ENCODE peak calls at places on chromosomes 5 and 9, in five cellular contexts. One of them, this sample, is unnamed.

GRCh38 chr9:113614843-113615648 is 151.5 kb downstream of the RGS3 start:
- DNase-seq in GM12878: no peak
- DNase-seq in HCT116: no peak
- DNase-seq in H1: no peak
- DNase-seq in SK-N-SH: no peak
- DNase-seq in this sample: no peak

GRCh38 chr5:31614147-31615030 is 24.5 kb upstream of the PDZD2 start:
- DNase-seq in GM12878: no peak
- DNase-seq in HCT116: no peak
- DNase-seq in H1: no peak
- DNase-seq in SK-N-SH: no peak
- DNase-seq in this sample: no peak

GRCh38 chr5:67161767-67162166 is 34.8 kb downstream of the CD180 start:
- DNase-seq in GM12878: no peak
- DNase-seq in HCT116: no peak
- DNase-seq in H1: no peak
- DNase-seq in SK-N-SH: no peak
- DNase-seq in this sample: no peak

GRCh38 chr5:111278824-111279504 is 54.8 kb downstream of the CAMK4 start:
- DNase-seq in GM12878: peak; percentile 33
- DNase-seq in HCT116: peak; percentile 42
- DNase-seq in H1: peak; percentile 69
- DNase-seq in SK-N-SH: peak; percentile 42
- DNase-seq in this sample: peak; percentile 38

GRCh38 chr5:100517301-100517974 is 17.7 kb upstream of the FAM174A start:
- DNase-seq in GM12878: no peak
- DNase-seq in HCT116: no peak
- DNase-seq in H1: no peak
- DNase-seq in SK-N-SH: no peak
- DNase-seq in this sample: no peak

GRCh38 chr9:89036862-89037261 is 45.6 kb downstream of the S1PR3 start:
- DNase-seq in GM12878: no peak
- DNase-seq in HCT116: no peak
- DNase-seq in H1: no peak
- DNase-seq in SK-N-SH: no peak
- DNase-seq in this sample: no peak

GRCh38 chr5:180810210-180811011 is 7.8 kb upstream of the MGAT1 start:
- DNase-seq in GM12878: peak; percentile 88
- DNase-seq in HCT116: peak; percentile 89
- DNase-seq in H1: peak; percentile 88
- DNase-seq in SK-N-SH: peak; percentile 98
- DNase-seq in this sample: no peak

GRCh38 chr5:109987355-109987754 is 297.6 kb downstream of the MAN2A1 start:
- DNase-seq in GM12878: no peak
- DNase-seq in HCT116: no peak
- DNase-seq in H1: no peak
- DNase-seq in SK-N-SH: no peak
- DNase-seq in this sample: no peak

GRCh38 chr5:10301842-10302610 is 5.7 kb downstream of the CMBL start:
- DNase-seq in GM12878: no peak
- DNase-seq in HCT116: no peak
- DNase-seq in H1: no peak
- DNase-seq in SK-N-SH: no peak
- DNase-seq in this sample: no peak

GRCh38 chr9:5920860-5921328 is 30.2 kb downstream of the MLANA start:
- DNase-seq in GM12878: peak; percentile 66
- DNase-seq in HCT116: no peak
- DNase-seq in H1: no peak
- DNase-seq in SK-N-SH: no peak
- DNase-seq in this sample: no peak

GRCh38 chr5:137735531-137736284 is at the start of gene KLHL3:
- DNase-seq in GM12878: no peak
- DNase-seq in HCT116: no peak
- DNase-seq in H1: peak; percentile 76
- DNase-seq in SK-N-SH: peak; percentile 68
- DNase-seq in this sample: peak; percentile 56

GRCh38 chr5:1118231-1118698 is 6.4 kb upstream of the SLC12A7 start:
- DNase-seq in GM12878: no peak
- DNase-seq in HCT116: no peak
- DNase-seq in H1: no peak
- DNase-seq in SK-N-SH: no peak
- DNase-seq in this sample: no peak

GRCh38 chr5:43609752-43610151 is 6.8 kb downstream of the NNT start:
- DNase-seq in GM12878: no peak
- DNase-seq in HCT116: no peak
- DNase-seq in H1: no peak
- DNase-seq in SK-N-SH: no peak
- DNase-seq in this sample: no peak

GRCh38 chr5:154312571-154312970 is 122.0 kb downstream of the GALNT10 start:
- DNase-seq in GM12878: no peak
- DNase-seq in HCT116: no peak
- DNase-seq in H1: no peak
- DNase-seq in SK-N-SH: no peak
- DNase-seq in this sample: no peak

GRCh38 chr9:121269030-121269887 is 1.3 kb downstream of the GSN start:
- DNase-seq in GM12878: no peak
- DNase-seq in HCT116: no peak
- DNase-seq in H1: no peak
- DNase-seq in SK-N-SH: no peak
- DNase-seq in this sample: no peak

GRCh38 chr5:40441733-40442132 is 238.0 kb upstream of the PTGER4 start:
- DNase-seq in GM12878: no peak
- DNase-seq in HCT116: no peak
- DNase-seq in H1: no peak
- DNase-seq in SK-N-SH: no peak
- DNase-seq in this sample: no peak

GRCh38 chr9:126982215-126983002 is 67.8 kb downstream of the RALGPS1 start:
- DNase-seq in GM12878: no peak
- DNase-seq in HCT116: no peak
- DNase-seq in H1: no peak
- DNase-seq in SK-N-SH: no peak
- DNase-seq in this sample: no peak

GRCh38 chr9:28542928-28543327 is 969.6 kb upstream of the C9orf72 start:
- DNase-seq in GM12878: no peak
- DNase-seq in HCT116: no peak
- DNase-seq in H1: no peak
- DNase-seq in SK-N-SH: no peak
- DNase-seq in this sample: no peak

GRCh38 chr9:28538132-28538531 is 964.9 kb upstream of the C9orf72 start:
- DNase-seq in GM12878: no peak
- DNase-seq in HCT116: no peak
- DNase-seq in H1: no peak
- DNase-seq in SK-N-SH: no peak
- DNase-seq in this sample: no peak

GRCh38 chr9:28539432-28539831 is 966.2 kb upstream of the C9orf72 start:
- DNase-seq in GM12878: no peak
- DNase-seq in HCT116: no peak
- DNase-seq in H1: no peak
- DNase-seq in SK-N-SH: no peak
- DNase-seq in this sample: no peak
- TF ChIP-seq YY1 in GM12878: no peak
- TF ChIP-seq YY1 in HCT116: no peak
- TF ChIP-seq YY1 in H1: no peak
- TF ChIP-seq YY1 in SK-N-SH: no peak
- TF ChIP-seq YY1 in this sample: no peak

DNA sequence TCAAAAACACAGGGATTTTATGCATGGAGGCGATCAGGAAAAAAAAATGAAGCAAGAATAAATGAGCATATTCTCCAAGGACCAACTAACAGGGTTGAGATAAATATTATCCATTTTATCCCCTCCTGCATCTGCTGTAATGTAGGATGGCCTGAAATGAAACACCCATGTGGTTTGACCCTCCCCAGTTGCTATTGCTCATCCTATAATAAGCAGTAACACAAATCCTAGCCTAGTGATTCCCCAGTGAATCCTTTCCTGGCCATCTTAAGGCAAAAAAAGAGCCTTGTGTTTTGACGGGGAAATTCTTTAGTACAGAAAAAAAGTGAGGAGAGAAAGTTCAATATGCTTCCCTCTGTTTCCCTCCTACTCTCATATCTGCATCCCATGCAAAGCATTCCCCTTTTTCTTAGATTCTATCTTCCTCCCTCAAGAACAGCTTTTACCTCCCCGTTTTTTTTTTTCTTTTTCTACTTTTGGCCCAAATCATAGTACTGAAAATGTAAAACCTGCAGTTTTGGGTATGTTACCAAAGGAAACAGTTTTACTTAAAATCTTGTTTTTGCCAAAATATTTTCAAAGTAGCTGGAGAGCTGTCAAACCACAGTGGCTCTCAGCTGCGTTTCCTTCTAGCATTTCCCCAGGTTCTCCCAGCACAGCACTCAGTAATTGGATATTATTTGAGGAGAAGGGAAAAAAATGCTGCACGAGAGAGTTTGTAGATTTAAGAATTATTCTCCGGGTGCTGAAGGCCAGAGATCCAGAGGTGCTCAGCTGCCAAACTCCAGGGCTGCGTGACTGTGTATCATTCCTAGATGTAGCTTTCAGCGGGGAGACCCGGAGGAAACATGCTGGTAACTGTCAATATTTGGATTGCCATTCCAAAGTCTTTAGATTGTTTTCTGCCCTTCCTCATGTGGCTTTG is 321.3 kb downstream of the NPR3 start:
- DNase-seq in GM12878: no peak
- DNase-seq in HCT116: no peak
- DNase-seq in H1: no peak
- DNase-seq in SK-N-SH: no peak
- DNase-seq in this sample: no peak
- H3K9me3 ChIP-seq in GM12878: no peaks in the 10 kb centered on the region
- H3K9me3 ChIP-seq in HCT116: no peaks in the 10 kb centered on the region
- H3K9me3 ChIP-seq in H1: no peaks in the 10 kb centered on the region
- H3K9me3 ChIP-seq in SK-N-SH: no peaks in the 10 kb centered on the region
- H3K9me3 ChIP-seq in this sample: no peaks in the 10 kb centered on the region

DNA sequence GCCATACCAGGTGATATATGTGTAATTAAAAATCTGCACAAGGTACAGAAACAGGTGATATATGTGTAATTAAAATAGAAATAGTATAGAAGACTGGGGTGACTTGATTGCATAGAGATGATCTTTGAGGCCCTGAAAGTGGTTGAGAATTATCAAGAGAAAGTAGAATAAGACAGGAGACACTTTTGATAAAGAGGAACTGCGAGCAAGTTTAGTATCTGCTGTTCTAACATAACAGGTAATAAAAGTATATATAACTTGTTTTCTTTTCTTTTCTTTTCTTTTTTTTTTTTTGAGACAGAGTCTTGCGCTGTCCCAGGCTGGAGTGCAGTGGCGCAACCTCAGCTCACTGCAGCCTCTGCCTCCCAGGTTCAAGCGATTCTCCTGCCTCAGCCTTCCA is 5.4 kb downstream of the SNX2 start:
- DNase-seq in GM12878: no peak
- DNase-seq in HCT116: no peak
- DNase-seq in H1: no peak
- DNase-seq in SK-N-SH: no peak
- DNase-seq in this sample: no peak
- TF ChIP-seq YY1 in GM12878: no peak
- TF ChIP-seq YY1 in HCT116: no peak
- TF ChIP-seq YY1 in H1: no peak
- TF ChIP-seq YY1 in SK-N-SH: no peak
- TF ChIP-seq YY1 in this sample: no peak

GRCh38 chr5:141369994-141370848 is at the start of gene PCDHGB3:
- DNase-seq in GM12878: no peak
- DNase-seq in HCT116: no peak
- DNase-seq in H1: no peak
- DNase-seq in SK-N-SH: no peak
- DNase-seq in this sample: no peak

GRCh38 chr5:141366016-141366896 is 2.3 kb downstream of the PCDHGA5 start:
- DNase-seq in GM12878: no peak
- DNase-seq in HCT116: no peak
- DNase-seq in H1: no peak
- DNase-seq in SK-N-SH: no peak
- DNase-seq in this sample: no peak

GRCh38 chr5:141373673-141374317 is at the start of gene PCDHGA6:
- DNase-seq in GM12878: no peak
- DNase-seq in HCT116: no peak
- DNase-seq in H1: no peak
- DNase-seq in SK-N-SH: no peak
- DNase-seq in this sample: no peak

GRCh38 chr5:141374627-141375026 is 936 bp downstream of the PCDHGA6 start:
- DNase-seq in GM12878: no peak
- DNase-seq in HCT116: no peak
- DNase-seq in H1: no peak
- DNase-seq in SK-N-SH: no peak
- DNase-seq in this sample: no peak

DNA sequence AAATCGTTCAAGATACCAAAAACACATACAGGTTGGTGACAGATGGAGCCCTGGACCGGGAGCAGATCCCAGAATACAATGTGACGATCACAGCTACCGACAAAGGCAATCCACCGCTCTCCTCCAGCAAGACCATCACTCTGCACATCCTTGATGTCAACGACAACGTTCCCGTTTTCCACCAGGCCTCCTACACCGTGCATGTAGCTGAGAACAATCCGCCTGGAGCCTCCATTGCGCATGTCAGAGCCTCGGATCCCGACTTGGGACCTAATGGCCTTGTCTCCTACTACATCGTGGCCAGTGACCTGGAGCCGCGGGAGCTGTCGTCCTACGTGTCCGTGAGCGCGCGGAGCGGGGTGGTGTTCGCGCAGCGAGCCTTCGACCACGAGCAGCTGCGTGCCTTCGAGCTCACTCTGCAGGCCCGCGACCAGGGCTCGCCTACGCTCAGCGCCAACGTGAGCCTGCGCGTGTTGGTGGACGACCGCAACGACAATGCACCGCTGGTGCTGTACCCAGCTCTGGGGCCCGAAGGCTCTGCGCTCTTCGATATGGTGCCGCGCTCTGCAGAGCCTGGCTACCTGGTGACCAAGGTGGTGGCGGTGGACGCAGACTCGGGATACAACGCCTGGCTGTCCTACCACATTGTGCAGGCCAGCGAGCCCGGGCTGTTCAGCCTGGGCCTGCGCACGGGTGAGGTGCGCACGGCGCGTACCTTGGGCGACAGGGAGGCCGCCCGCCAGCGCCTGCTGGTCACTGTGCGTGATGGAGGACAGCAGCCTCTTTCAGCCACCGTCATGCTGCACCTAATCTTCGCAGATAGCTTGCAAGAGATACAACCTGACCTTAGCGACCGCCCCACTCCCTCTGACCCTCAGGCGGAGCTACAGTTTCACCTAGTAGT is 1.8 kb downstream of the PCDHGB3 start:
- DNase-seq in GM12878: no peak
- DNase-seq in HCT116: no peak
- DNase-seq in H1: no peak
- DNase-seq in SK-N-SH: no peak
- DNase-seq in this sample: no peak
- H3K9me3 ChIP-seq in GM12878: peaks cover 17% of the 10 kb centered on the region
- H3K9me3 ChIP-seq in HCT116: peaks cover 12% of the 10 kb centered on the region
- H3K9me3 ChIP-seq in H1: peaks cover 54% of the 10 kb centered on the region
- H3K9me3 ChIP-seq in SK-N-SH: peaks cover 7% of the 10 kb centered on the region
- H3K9me3 ChIP-seq in this sample: peaks cover 17% of the 10 kb centered on the region

GRCh38 chr5:16681761-16682335 is 65.1 kb upstream of the RETREG1 start:
- DNase-seq in GM12878: no peak
- DNase-seq in HCT116: no peak
- DNase-seq in H1: no peak
- DNase-seq in SK-N-SH: no peak
- DNase-seq in this sample: no peak
- TF ChIP-seq YY1 in GM12878: no peak
- TF ChIP-seq YY1 in HCT116: no peak
- TF ChIP-seq YY1 in H1: no peak
- TF ChIP-seq YY1 in SK-N-SH: no peak
- TF ChIP-seq YY1 in this sample: no peak

GRCh38 chr5:150905312-150905683 is 518 bp upstream of the ZNF300 start:
- DNase-seq in GM12878: no peak
- DNase-seq in HCT116: no peak
- DNase-seq in H1: no peak
- DNase-seq in SK-N-SH: no peak
- DNase-seq in this sample: no peak
- H3K9me3 ChIP-seq in GM12878: peaks cover 9% of the 10 kb centered on the region
- H3K9me3 ChIP-seq in HCT116: no peaks in the 10 kb centered on the region
- H3K9me3 ChIP-seq in H1: peaks cover 42% of the 10 kb centered on the region
- H3K9me3 ChIP-seq in SK-N-SH: peaks cover 22% of the 10 kb centered on the region
- H3K9me3 ChIP-seq in this sample: peaks cover 77% of the 10 kb centered on the region